ENCODE peak calls at places on chromosomes 3 and 15, in ten cellular contexts. L, F, M, D, H, A, S, B, C and Y are unnamed samples.

GRCh38 chr15:68494573-68495105 is 62.7 kb upstream of the ITGA11 start:
- DNase-seq in L (no peak), F (no peak), M (no peak), D (no peak), H (no peak), A (no peak), S (no peak), B (no peak), C (no peak), Y (no peak)

GRCh38 chr3:141093971-141094401 is 42.8 kb downstream of the SPSB4 start:
- DNase-seq in L (no peak), F (no peak), M (no peak), D (no peak), H (peak), A (no peak), S (peak), B (no peak), C (no peak), Y (no peak)

GRCh38 chr3:189025866-189026265 is 145.9 kb upstream of the TPRG1 start:
- DNase-seq in L (no peak), F (no peak), M (no peak), D (no peak), H (no peak), A (no peak), S (no peak), B (no peak), C (no peak), Y (no peak)

GRCh38 chr3:60812544-60812943 is 438.7 kb downstream of the FHIT start:
- DNase-seq in L (no peak), F (peak), M (no peak), D (no peak), H (no peak), A (no peak), S (no peak), B (no peak), C (no peak), Y (no peak)

GRCh38 chr3:119240582-119241434 is at the start of gene B4GALT4:
- DNase-seq in L (peak), F (peak), M (peak), D (peak), H (peak), A (peak), S (peak), B (peak), C (peak), Y (peak)

GRCh38 chr15:51869074-51869425 is 39.6 kb downstream of the TMOD3 start:
- DNase-seq in L (no peak), F (peak), M (peak), D (no peak), H (no peak), A (peak), S (no peak), B (no peak), C (no peak), Y (no peak)

GRCh38 chr3:183159319-183159718 is 3.2 kb downstream of the LAMP3 start:
- DNase-seq in L (no peak), F (no peak), M (peak), D (no peak), H (no peak), A (no peak), S (no peak), B (no peak), C (no peak), Y (no peak)

GRCh38 chr15:59170295-59170881 is 36.3 kb upstream of the LDHAL6B start:
- DNase-seq in L (no peak), F (peak), M (peak), D (peak), H (peak), A (no peak), S (peak), B (no peak), C (peak), Y (peak)

GRCh38 chr3:115986555-115987207 is 363.4 kb downstream of the GAP43 start:
- DNase-seq in L (no peak), F (peak), M (peak), D (no peak), H (no peak), A (no peak), S (no peak), B (no peak), C (no peak), Y (peak)

GRCh38 chr3:182793663-182794454 is 555 bp downstream of the ATP11B start:
- DNase-seq in L (no peak), F (peak), M (peak), D (peak), H (peak), A (no peak), S (peak), B (peak), C (no peak), Y (peak)

GRCh38 chr15:79956354-79956939 is 14.5 kb downstream of the BCL2A1 start:
- DNase-seq in L (no peak), F (no peak), M (no peak), D (no peak), H (no peak), A (no peak), S (no peak), B (no peak), C (no peak), Y (no peak)

GRCh38 chr3:32077260-32078084 is 28.9 kb upstream of the GPD1L start:
- DNase-seq in L (no peak), F (peak), M (no peak), D (no peak), H (no peak), A (no peak), S (no peak), B (no peak), C (no peak), Y (no peak)

GRCh38 chr3:21654662-21655061 is 96.3 kb downstream of the ZNF385D start:
- DNase-seq in L (no peak), F (peak), M (no peak), D (no peak), H (no peak), A (peak), S (no peak), B (no peak), C (no peak), Y (no peak)

GRCh38 chr3:138186803-138187295 is 252 bp upstream of the ARMC8 start:
- DNase-seq in L (no peak), F (peak), M (peak), D (peak), H (peak), A (peak), S (peak), B (peak), C (peak), Y (peak)

GRCh38 chr3:113668015-113668414 is 28.4 kb downstream of the USF3 start:
- DNase-seq in L (no peak), F (peak), M (no peak), D (no peak), H (no peak), A (peak), S (no peak), B (no peak), C (peak), Y (no peak)

GRCh38 chr3:81105761-81106160 is 655.7 kb downstream of the GBE1 start:
- DNase-seq in L (no peak), F (peak), M (no peak), D (no peak), H (no peak), A (no peak), S (no peak), B (no peak), C (no peak), Y (no peak)

GRCh38 chr3:35200056-35200455 is 439.3 kb upstream of the ARPP21 start:
- DNase-seq in L (no peak), F (peak), M (no peak), D (no peak), H (no peak), A (no peak), S (no peak), B (no peak), C (no peak), Y (no peak)

GRCh38 chr15:73081321-73081958 is 29.2 kb downstream of the NEO1 start:
- DNase-seq in L (no peak), F (peak), M (peak), D (no peak), H (peak), A (peak), S (no peak), B (peak), C (peak), Y (no peak)

GRCh38 chr15:72203507-72203837 is 5.9 kb upstream of the GRAMD2A start:
- DNase-seq in L (no peak), F (peak), M (no peak), D (peak), H (peak), A (peak), S (peak), B (no peak), C (peak), Y (no peak)

GRCh38 chr3:160981217-160981938 is 123.8 kb downstream of the B3GALNT1 start:
- DNase-seq in L (no peak), F (peak), M (no peak), D (no peak), H (no peak), A (no peak), S (no peak), B (no peak), C (no peak), Y (no peak)

GRCh38 chr15:78928616-78929093 is 16.2 kb downstream of the CTSH start:
- DNase-seq in L (no peak), F (no peak), M (no peak), D (no peak), H (no peak), A (no peak), S (no peak), B (no peak), C (no peak), Y (no peak)

GRCh38 chr3:149532463-149533180 is 58.1 kb downstream of the TM4SF4 start:
- DNase-seq in L (no peak), F (no peak), M (no peak), D (no peak), H (no peak), A (no peak), S (no peak), B (no peak), C (no peak), Y (no peak)

GRCh38 chr3:26345613-26346012 is 277.0 kb upstream of the LRRC3B start:
- DNase-seq in L (no peak), F (no peak), M (no peak), D (no peak), H (no peak), A (no peak), S (no peak), B (no peak), C (no peak), Y (no peak)

GRCh38 chr3:158802399-158803023 is 657 bp downstream of the MFSD1 start:
- DNase-seq in L (no peak), F (no peak), M (no peak), D (no peak), H (peak), A (no peak), S (peak), B (no peak), C (no peak), Y (no peak)

GRCh38 chr3:133254716-133255115 is 145.1 kb upstream of the BFSP2 start:
- DNase-seq in L (no peak), F (no peak), M (no peak), D (no peak), H (no peak), A (no peak), S (no peak), B (no peak), C (no peak), Y (no peak)

GRCh38 chr3:133259767-133260166 is 140.1 kb upstream of the BFSP2 start:
- DNase-seq in L (no peak), F (no peak), M (no peak), D (no peak), H (no peak), A (no peak), S (no peak), B (no peak), C (no peak), Y (no peak)

GRCh38 chr3:133258358-133258757 is 141.5 kb upstream of the BFSP2 start:
- DNase-seq in L (no peak), F (no peak), M (no peak), D (no peak), H (no peak), A (no peak), S (no peak), B (no peak), C (no peak), Y (no peak)

GRCh38 chr3:133254151-133254550 is 145.7 kb upstream of the BFSP2 start:
- DNase-seq in L (no peak), F (no peak), M (no peak), D (no peak), H (no peak), A (no peak), S (no peak), B (no peak), C (no peak), Y (no peak)

GRCh38 chr3:133256787-133257483 is 142.9 kb upstream of the BFSP2 start:
- DNase-seq in L (no peak), F (peak), M (no peak), D (no peak), H (no peak), A (no peak), S (no peak), B (no peak), C (no peak), Y (no peak)
- TF ChIP-seq CTCF in L (no peak), F (no peak), M (no peak), D (no peak), H (no peak), A (no peak), S (no peak), B (no peak), C (no peak), Y (no peak)

DNA sequence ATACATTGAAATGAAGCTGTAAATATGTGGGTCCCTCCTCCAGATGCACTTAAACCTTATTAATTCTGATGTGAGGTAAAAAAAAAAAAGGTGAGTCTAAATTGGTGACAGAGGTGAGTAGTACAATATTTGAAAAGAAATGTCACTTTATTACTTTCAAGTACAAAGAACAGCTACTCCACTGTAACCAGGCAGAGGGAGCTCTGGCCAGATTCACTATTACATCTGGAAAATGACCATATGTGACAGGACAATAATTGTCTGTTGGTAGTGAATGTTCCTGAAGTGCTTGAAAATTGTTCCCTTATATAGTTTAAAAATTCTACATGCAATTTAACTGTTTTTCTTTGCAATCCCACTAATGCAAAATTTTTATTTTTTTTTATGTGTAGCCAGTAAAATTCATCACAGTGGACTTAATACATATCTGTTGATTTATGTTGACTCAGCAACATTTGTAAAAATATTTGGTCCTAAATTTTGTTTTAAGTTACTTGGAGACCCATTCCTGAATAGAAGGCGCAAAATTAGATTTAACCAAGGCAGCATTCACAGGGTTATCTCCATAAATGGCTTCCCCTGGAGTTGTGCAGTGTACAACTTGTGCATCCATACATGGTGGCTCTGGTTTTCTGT is 231.9 kb upstream of the TBC1D5 start:
- DNase-seq in L (no peak), F (peak), M (no peak), D (no peak), H (no peak), A (no peak), S (no peak), B (no peak), C (no peak), Y (no peak)
- TF ChIP-seq CTCF in L (no peak), F (peak), M (no peak), D (no peak), H (peak), A (peak), S (no peak), B (peak), C (peak), Y (no peak)

GRCh38 chr3:170606675-170607074 is 20.8 kb upstream of the SLC7A14 start:
- DNase-seq in L (no peak), F (no peak), M (no peak), D (no peak), H (no peak), A (no peak), S (no peak), B (no peak), C (no peak), Y (no peak)
- TF ChIP-seq CTCF in L (no peak), F (no peak), M (no peak), D (no peak), H (no peak), A (no peak), S (no peak), B (no peak), C (no peak), Y (no peak)

DNA sequence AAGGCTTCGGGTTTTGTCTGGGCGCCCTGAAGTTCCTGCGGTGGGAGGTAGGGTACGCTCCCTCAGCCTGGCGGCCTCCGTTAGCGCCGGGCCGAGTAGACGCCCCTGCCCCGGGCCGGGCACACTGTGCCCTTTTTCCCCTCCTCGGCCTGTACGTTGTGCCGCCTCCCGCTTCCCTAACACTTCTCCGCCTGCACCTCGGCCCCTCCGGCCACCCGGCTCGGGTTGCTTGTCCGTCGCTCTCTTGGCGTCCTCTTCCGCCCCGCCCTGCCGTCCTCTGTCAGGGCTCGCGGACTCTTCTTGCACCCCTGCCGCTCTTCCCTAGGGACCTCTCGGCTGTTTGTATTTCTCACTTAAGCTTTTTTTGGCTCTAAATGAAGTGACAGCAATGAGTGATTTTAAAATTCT is 384 bp downstream of the KNL1 start:
- DNase-seq in L (no peak), F (peak), M (peak), D (peak), H (peak), A (no peak), S (peak), B (peak), C (no peak), Y (peak)
- TF ChIP-seq CTCF in L (no peak), F (peak), M (no peak), D (no peak), H (peak), A (peak), S (no peak), B (peak), C (peak), Y (no peak)

GRCh38 chr15:37820380-37821128 is 113.9 kb upstream of the TMCO5A start:
- DNase-seq in L (no peak), F (no peak), M (no peak), D (no peak), H (no peak), A (no peak), S (no peak), B (no peak), C (no peak), Y (no peak)

GRCh38 chr15:37823601-37824275 is 110.7 kb upstream of the TMCO5A start:
- DNase-seq in L (no peak), F (no peak), M (no peak), D (no peak), H (no peak), A (no peak), S (no peak), B (no peak), C (no peak), Y (no peak)

GRCh38 chr15:37819191-37819590 is 115.2 kb upstream of the TMCO5A start:
- DNase-seq in L (no peak), F (no peak), M (no peak), D (no peak), H (no peak), A (no peak), S (no peak), B (no peak), C (no peak), Y (no peak)

GRCh38 chr15:37824717-37825382 is 109.6 kb upstream of the TMCO5A start:
- DNase-seq in L (no peak), F (peak), M (peak), D (no peak), H (no peak), A (peak), S (no peak), B (no peak), C (peak), Y (no peak)
- TF ChIP-seq CTCF in L (no peak), F (peak), M (no peak), D (no peak), H (no peak), A (peak), S (no peak), B (no peak), C (no peak), Y (no peak)

GRCh38 chr3:16816048-16816780 is 68.5 kb upstream of the PLCL2 start:
- DNase-seq in L (no peak), F (no peak), M (no peak), D (no peak), H (no peak), A (no peak), S (no peak), B (no peak), C (no peak), Y (no peak)
- TF ChIP-seq CTCF in L (no peak), F (no peak), M (no peak), D (no peak), H (no peak), A (no peak), S (no peak), B (no peak), C (no peak), Y (no peak)